ENCODE peak calls at places on chromosomes 13 and 19, in eight cellular contexts. R, B, E, K, W, J, D and F are unnamed samples.

GRCh38 chr19:18203408-18203862 is 407 bp downstream of the RAB3A start:
- DNase-seq in B (no peak), R (no peak), D (peak), J (peak), E (no peak), W (no peak), K (no peak), F (no peak)

GRCh38 chr13:111460548-111461444 is 140.4 kb downstream of the TEX29 start:
- DNase-seq in J (peak), R (peak), E (peak), B (peak), W (no peak), D (peak), K (no peak), F (no peak)

GRCh38 chr13:106619688-106620555 is 52.0 kb upstream of the ARGLU1 start:
- DNase-seq in D (peak), R (no peak), K (no peak), B (peak), J (no peak), E (peak), W (peak), F (peak)

GRCh38 chr13:45769072-45769471 is 67.0 kb downstream of the CBY2 start:
- DNase-seq in B (no peak), W (no peak), D (no peak), E (no peak), J (no peak), R (no peak), K (no peak), F (no peak)

GRCh38 chr13:34044660-34045080 is 226.7 kb downstream of the RFC3 start:
- DNase-seq in E (peak), J (no peak), K (no peak), W (no peak), B (no peak), R (no peak), D (no peak), F (no peak)

GRCh38 chr13:113997845-113998751 is 24.2 kb upstream of the C13orf46 start:
- DNase-seq in E (peak), R (peak), D (no peak), K (peak), B (no peak), W (no peak), J (no peak), F (no peak)

GRCh38 chr13:113860051-113860471 is 3.8 kb downstream of the GAS6 start:
- DNase-seq in J (no peak), W (no peak), K (peak), R (no peak), B (no peak), E (no peak), D (no peak), F (no peak)

GRCh38 chr19:47225746-47226425 is 5.1 kb downstream of the BBC3 start:
- DNase-seq in R (peak), J (peak), E (peak), K (peak), B (peak), W (peak), D (peak), F (peak)

GRCh38 chr13:101978546-101979315 is 423.1 kb downstream of the FGF14 start:
- DNase-seq in K (no peak), B (no peak), R (no peak), D (no peak), W (no peak), E (no peak), J (no peak), F (no peak)

GRCh38 chr19:16216744-16217670 is 19.3 kb downstream of the AP1M1 start:
- DNase-seq in K (no peak), B (no peak), E (no peak), J (no peak), R (no peak), W (no peak), D (no peak), F (no peak)

GRCh38 chr19:42051166-42052115 is 18.6 kb downstream of the GRIK5 start:
- DNase-seq in W (no peak), J (no peak), R (no peak), K (peak), E (no peak), B (peak), D (no peak), F (no peak)

GRCh38 chr13:24272452-24273161 is 36.8 kb upstream of the C1QTNF9 start:
- DNase-seq in E (no peak), K (no peak), W (peak), J (no peak), B (peak), R (no peak), D (no peak), F (no peak)

GRCh38 chr13:38848360-38848759 is 142.3 kb downstream of the STOML3 start:
- DNase-seq in B (no peak), E (no peak), W (no peak), D (no peak), J (no peak), R (no peak), K (no peak), F (no peak)

GRCh38 chr19:29277107-29277506 is 64.2 kb upstream of the UQCRFS1 start:
- DNase-seq in J (no peak), D (peak), B (peak), R (no peak), K (no peak), E (no peak), W (peak), F (peak)

GRCh38 chr19:4539697-4540581 is at the start of gene LRG1:
- DNase-seq in D (peak), W (peak), E (no peak), B (peak), J (no peak), K (peak), R (no peak), F (no peak)

GRCh38 chr19:677601-678380 is 1.6 kb downstream of the FSTL3 start:
- DNase-seq in K (no peak), E (peak), D (peak), B (no peak), W (peak), R (no peak), J (no peak), F (no peak)

GRCh38 chr19:5133986-5134595 is 165.2 kb downstream of the KDM4B start:
- DNase-seq in W (no peak), J (no peak), K (no peak), B (no peak), E (no peak), R (no peak), D (no peak), F (no peak)

GRCh38 chr13:107977175-107977574 is 238.2 kb downstream of the LIG4 start:
- DNase-seq in W (no peak), J (no peak), B (no peak), K (no peak), R (no peak), D (no peak), E (no peak), F (no peak)

GRCh38 chr13:111513766-111514611 is 193.5 kb downstream of the TEX29 start:
- DNase-seq in J (no peak), E (no peak), R (no peak), W (no peak), D (no peak), K (no peak), B (no peak), F (no peak)

GRCh38 chr19:42290523-42291436 is 11.2 kb upstream of the PRR19 start:
- DNase-seq in W (no peak), R (peak), E (no peak), D (peak), B (peak), J (no peak), K (no peak), F (peak)

GRCh38 chr13:91142572-91142971 is 204.9 kb upstream of the MIR17HG start:
- DNase-seq in J (no peak), R (no peak), B (no peak), E (peak), W (no peak), D (no peak), K (no peak), F (no peak)

GRCh38 chr19:40549007-40549708 is 27.5 kb upstream of the SHKBP1 start:
- DNase-seq in E (peak), R (peak), K (peak), J (peak), B (peak), W (peak), D (peak), F (peak)

GRCh38 chr19:37467608-37468090 is 405 bp upstream of the ZNF569 start:
- DNase-seq in K (no peak), R (no peak), E (no peak), D (no peak), W (no peak), J (no peak), B (no peak), F (no peak)

GRCh38 chr19:30738047-30738446 is 365.9 kb downstream of the ZNF536 start:
- DNase-seq in K (no peak), D (no peak), E (no peak), B (no peak), R (no peak), W (no peak), J (no peak), F (no peak)

GRCh38 chr13:46844431-46844830 is 47.5 kb upstream of the ESD start:
- DNase-seq in D (no peak), K (no peak), W (no peak), E (no peak), B (no peak), J (no peak), R (no peak), F (no peak)

GRCh38 chr13:24680921-24681585 is 845 bp downstream of the ATP12A start:
- DNase-seq in B (no peak), W (no peak), K (no peak), D (no peak), E (no peak), J (no peak), R (no peak), F (no peak)

GRCh38 chr13:112791662-112792440 is 102.0 kb downstream of the ATP11A start:
- DNase-seq in D (no peak), R (no peak), W (peak), J (no peak), B (no peak), K (peak), E (no peak), F (no peak)
- TF ChIP-seq CTCF in D (no peak), R (no peak), W (no peak), J (no peak), B (no peak), K (no peak), E (no peak), F (no peak)

GRCh38 chr19:57888494-57889231 is at the start of gene ZNF814:
- DNase-seq in J (peak), K (peak), E (peak), D (peak), B (peak), W (peak), R (peak), F (peak)
- TF ChIP-seq CTCF in J (peak), K (no peak), E (peak), D (peak), B (peak), W (peak), R (peak), F (peak)

GRCh38 chr19:8426283-8426682 is 13.2 kb downstream of the MARCHF2 start:
- DNase-seq in E (no peak), J (no peak), B (no peak), R (no peak), K (no peak), D (no peak), W (no peak), F (no peak)
- TF ChIP-seq CTCF in E (no peak), J (no peak), B (no peak), R (no peak), K (no peak), D (no peak), W (no peak), F (no peak)

GRCh38 chr13:51784097-51784496 is 19.9 kb downstream of the DHRS12 start:
- DNase-seq in R (no peak), J (no peak), B (no peak), W (no peak), K (no peak), D (no peak), E (no peak), F (no peak)

GRCh38 chr13:51783432-51784094 is 20.4 kb downstream of the DHRS12 start:
- DNase-seq in W (no peak), D (no peak), K (no peak), E (no peak), J (no peak), B (no peak), R (peak), F (no peak)

GRCh38 chr13:51780099-51780498 is 23.9 kb downstream of the DHRS12 start:
- DNase-seq in B (no peak), W (no peak), J (no peak), E (no peak), R (no peak), D (no peak), K (no peak), F (no peak)

GRCh38 chr13:51782026-51782710 is 21.8 kb downstream of the DHRS12 start:
- DNase-seq in K (no peak), E (no peak), B (no peak), J (no peak), R (no peak), W (no peak), D (no peak), F (no peak)

GRCh38 chr13:51781246-51782022 is 22.5 kb downstream of the DHRS12 start:
- DNase-seq in B (peak), R (no peak), D (peak), E (no peak), W (no peak), J (no peak), K (peak), F (no peak)
- TF ChIP-seq CTCF in B (peak), R (no peak), D (peak), E (peak), W (no peak), J (no peak), K (no peak), F (no peak)

GRCh38 chr13:98083507-98083906 is 59.4 kb upstream of the FARP1 start:
- DNase-seq in K (no peak), E (peak), J (no peak), W (no peak), B (no peak), D (no peak), R (no peak), F (no peak)
- TF ChIP-seq CTCF in K (no peak), E (no peak), J (no peak), W (no peak), B (no peak), D (no peak), R (no peak), F (no peak)

GRCh38 chr19:10769533-10770491 is 51.9 kb downstream of the DNM2 start:
- DNase-seq in B (peak), D (peak), J (peak), E (no peak), R (no peak), K (peak), W (peak), F (no peak)
- TF ChIP-seq CTCF in B (no peak), D (peak), J (peak), E (peak), R (no peak), K (no peak), W (peak), F (peak)

GRCh38 chr13:53068841-53069520 is 40.4 kb downstream of the OLFM4 start:
- DNase-seq in K (no peak), B (no peak), D (no peak), R (peak), J (no peak), W (no peak), E (no peak), F (no peak)
- TF ChIP-seq CTCF in K (no peak), B (no peak), D (no peak), R (no peak), J (peak), W (no peak), E (no peak), F (no peak)

GRCh38 chr19:58543826-58544590 is at the start of gene TRIM28:
- DNase-seq in E (peak), J (peak), W (peak), D (peak), K (peak), R (peak), B (peak), F (peak)
- TF ChIP-seq CTCF in E (no peak), J (no peak), W (no peak), D (no peak), K (no peak), R (no peak), B (no peak), F (no peak)